ENCODE peak calls at places on chromosomes 13 and 19, in eight cellular contexts. U, W, B, H, C, X, P and S are unnamed samples.

GRCh38 chr13:44487989-44488388 is 88.1 kb downstream of the TSC22D1 start:
- DNase-seq in W (no peak), U (no peak), P (no peak), B (no peak), C (no peak), H (no peak), X (no peak), S (no peak)

GRCh38 chr19:56594446-56594782 is 688 bp upstream of the ZNF71 start:
- DNase-seq in X (no peak), C (no peak), U (no peak), P (no peak), W (no peak), H (no peak), B (no peak), S (no peak)

GRCh38 chr19:8663920-8664670 is 33.7 kb downstream of the NFILZ start:
- DNase-seq in C (no peak), X (no peak), B (no peak), H (no peak), P (peak; percentile 30), U (no peak), W (no peak), S (peak; percentile 7)

GRCh38 chr13:45119469-45119989 is 781 bp upstream of the GTF2F2 start:
- DNase-seq in U (no peak), X (no peak), W (no peak), B (peak; percentile 25), H (no peak), P (peak; percentile 84), C (peak; percentile 57), S (peak; percentile 61)

GRCh38 chr13:109096101-109096500 is 466.7 kb downstream of the MYO16 start:
- DNase-seq in W (no peak), P (no peak), B (no peak), H (no peak), C (no peak), U (no peak), X (no peak), S (no peak)

GRCh38 chr13:90943961-90944360 is 403.5 kb upstream of the MIR17HG start:
- DNase-seq in X (no peak), H (no peak), W (no peak), U (no peak), P (no peak), B (no peak), C (no peak), S (no peak)

GRCh38 chr13:28486144-28486543 is 8.8 kb downstream of the FLT1 start:
- DNase-seq in P (no peak), U (no peak), W (no peak), H (no peak), C (no peak), X (no peak), B (no peak), S (no peak)

GRCh38 chr19:2033115-2033824 is 17.8 kb upstream of the BTBD2 start:
- DNase-seq in C (no peak), P (no peak), U (no peak), H (no peak), X (no peak), W (no peak), B (no peak), S (no peak)

GRCh38 chr13:112782433-112783010 is 92.7 kb downstream of the ATP11A start:
- DNase-seq in B (no peak), C (no peak), P (no peak), H (no peak), U (no peak), W (no peak), X (peak; percentile 27), S (no peak)

GRCh38 chr19:29672933-29673336 is 7.7 kb downstream of the PLEKHF1 start:
- DNase-seq in W (no peak), X (no peak), H (peak; percentile 19), P (peak; percentile 88), B (no peak), U (no peak), C (no peak), S (peak; percentile 89)
- H3K4me1 ChIP-seq in W (peaks cover 2% of the 10 kb centered on the region), X (peaks cover 74% of the 10 kb centered on the region), H (peaks cover 45% of the 10 kb centered on the region), P (peaks cover 99% of the 10 kb centered on the region), B (no peaks in the 10 kb centered on the region), U (peaks cover 10% of the 10 kb centered on the region), C (peaks cover 62% of the 10 kb centered on the region), S (peaks cover 83% of the 10 kb centered on the region)

GRCh38 chr19:16860118-16860517 is 28.7 kb upstream of the F2RL3 start:
- DNase-seq in P (no peak), X (no peak), H (no peak), U (no peak), C (no peak), B (no peak), W (no peak), S (no peak)
- H3K36me3 ChIP-seq in P (peaks cover 13% of the 10 kb centered on the region), X (peaks cover 75% of the 10 kb centered on the region), H (peaks cover 55% of the 10 kb centered on the region), U (peaks cover 20% of the 10 kb centered on the region), C (peaks cover 51% of the 10 kb centered on the region), B (no peaks in the 10 kb centered on the region), W (peaks cover 22% of the 10 kb centered on the region), S (peaks cover 16% of the 10 kb centered on the region)

GRCh38 chr13:34358811-34359513 is 541.0 kb downstream of the RFC3 start:
- DNase-seq in X (no peak), H (no peak), W (no peak), P (no peak), U (peak; percentile 83), C (peak; percentile 85), B (no peak), S (no peak)
- H3K4me1 ChIP-seq in X (no peaks in the 10 kb centered on the region), H (peaks cover 16% of the 10 kb centered on the region), W (no peaks in the 10 kb centered on the region), P (no peaks in the 10 kb centered on the region), U (peaks cover 54% of the 10 kb centered on the region), C (peaks cover 14% of the 10 kb centered on the region), B (no peaks in the 10 kb centered on the region), S (no peaks in the 10 kb centered on the region)

GRCh38 chr19:5064896-5065295 is 96.0 kb downstream of the KDM4B start:
- DNase-seq in W (no peak), U (no peak), H (no peak), P (no peak), C (no peak), X (no peak), B (no peak), S (no peak)

GRCh38 chr19:5068251-5069090 is 99.6 kb downstream of the KDM4B start:
- DNase-seq in H (no peak), W (no peak), C (no peak), B (no peak), X (no peak), U (no peak), P (no peak), S (no peak)

GRCh38 chr19:5065717-5066116 is 96.8 kb downstream of the KDM4B start:
- DNase-seq in H (no peak), W (no peak), X (no peak), P (no peak), B (no peak), U (no peak), C (no peak), S (no peak)

GRCh38 chr19:5067666-5068065 is 98.8 kb downstream of the KDM4B start:
- DNase-seq in P (no peak), C (no peak), U (no peak), W (no peak), B (peak; percentile 49), H (no peak), X (no peak), S (no peak)

DNA sequence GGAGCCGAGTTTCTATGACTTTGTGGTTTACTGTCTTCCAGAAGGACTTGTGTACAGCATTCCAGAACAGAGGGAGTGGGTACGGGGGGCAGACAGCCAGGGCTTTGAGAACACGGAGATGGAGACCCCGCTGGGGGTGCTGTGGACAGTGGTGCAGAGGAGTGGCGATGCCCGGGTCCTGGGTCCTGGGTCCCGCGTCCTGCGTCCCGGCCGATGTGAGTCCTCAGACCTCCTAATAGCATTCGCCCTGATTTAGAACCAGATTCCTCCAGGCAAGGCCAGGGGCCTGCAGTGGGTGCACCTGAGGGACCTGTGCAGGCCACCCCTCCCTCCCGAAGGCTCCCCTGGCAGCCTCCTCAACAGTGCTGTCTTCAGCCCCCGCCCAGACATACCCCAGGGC is 97.9 kb downstream of the KDM4B start:
- DNase-seq in X (no peak), W (no peak), B (no peak), P (no peak), C (no peak), U (no peak), H (no peak), S (no peak)
- H3K36me3 ChIP-seq in X (peaks cover 51% of the 10 kb centered on the region), W (peaks cover 8% of the 10 kb centered on the region), B (no peaks in the 10 kb centered on the region), P (no peaks in the 10 kb centered on the region), C (peaks cover 49% of the 10 kb centered on the region), U (peaks cover 5% of the 10 kb centered on the region), H (peaks cover 42% of the 10 kb centered on the region), S (peaks cover 18% of the 10 kb centered on the region)